ENCODE peak calls at places on chromosomes 12 and 14, in five cellular contexts. Q is neural crest cell, N is ovary, K is AG04449, J is astrocyte of the cerebellum. E is an unnamed sample.

GRCh38 chr12:3896851-3897351 is 23.7 kb upstream of the PARP11 start:
- DNase-seq in N (no peak), Q (no peak), K (no peak), J (no peak), E (no peak)

GRCh38 chr14:56195219-56195618 is 77.0 kb downstream of the PELI2 start:
- DNase-seq in J (no peak), Q (no peak), N (no peak), K (no peak), E (no peak)

GRCh38 chr12:1533602-1534304 is 60.6 kb downstream of the FBXL14 start:
- DNase-seq in N (no peak), J (peak; percentile 76), K (no peak), Q (no peak), E (no peak)

GRCh38 chr12:42356344-42356743 is 30.4 kb downstream of the PPHLN1 start:
- DNase-seq in N (no peak), J (no peak), Q (no peak), K (no peak), E (no peak)

GRCh38 chr12:116916714-116917114 is 6.0 kb downstream of the FBXW8 start:
- DNase-seq in K (peak; percentile 14), Q (no peak), N (no peak), J (peak; percentile 41), E (peak; percentile 29)

GRCh38 chr14:36167431-36167830 is 9.1 kb downstream of the PTCSC3 start:
- DNase-seq in Q (no peak), K (no peak), N (no peak), J (no peak), E (no peak)

GRCh38 chr12:21502872-21503271 is 1.3 kb downstream of the GOLT1B start:
- DNase-seq in Q (no peak), K (no peak), J (no peak), N (no peak), E (no peak)

GRCh38 chr12:68364893-68365725 is 32.9 kb upstream of the MDM1 start:
- DNase-seq in K (peak; percentile 98), N (peak; percentile 84), J (peak; percentile 75), Q (peak; percentile 43), E (peak; percentile 95)

DNA sequence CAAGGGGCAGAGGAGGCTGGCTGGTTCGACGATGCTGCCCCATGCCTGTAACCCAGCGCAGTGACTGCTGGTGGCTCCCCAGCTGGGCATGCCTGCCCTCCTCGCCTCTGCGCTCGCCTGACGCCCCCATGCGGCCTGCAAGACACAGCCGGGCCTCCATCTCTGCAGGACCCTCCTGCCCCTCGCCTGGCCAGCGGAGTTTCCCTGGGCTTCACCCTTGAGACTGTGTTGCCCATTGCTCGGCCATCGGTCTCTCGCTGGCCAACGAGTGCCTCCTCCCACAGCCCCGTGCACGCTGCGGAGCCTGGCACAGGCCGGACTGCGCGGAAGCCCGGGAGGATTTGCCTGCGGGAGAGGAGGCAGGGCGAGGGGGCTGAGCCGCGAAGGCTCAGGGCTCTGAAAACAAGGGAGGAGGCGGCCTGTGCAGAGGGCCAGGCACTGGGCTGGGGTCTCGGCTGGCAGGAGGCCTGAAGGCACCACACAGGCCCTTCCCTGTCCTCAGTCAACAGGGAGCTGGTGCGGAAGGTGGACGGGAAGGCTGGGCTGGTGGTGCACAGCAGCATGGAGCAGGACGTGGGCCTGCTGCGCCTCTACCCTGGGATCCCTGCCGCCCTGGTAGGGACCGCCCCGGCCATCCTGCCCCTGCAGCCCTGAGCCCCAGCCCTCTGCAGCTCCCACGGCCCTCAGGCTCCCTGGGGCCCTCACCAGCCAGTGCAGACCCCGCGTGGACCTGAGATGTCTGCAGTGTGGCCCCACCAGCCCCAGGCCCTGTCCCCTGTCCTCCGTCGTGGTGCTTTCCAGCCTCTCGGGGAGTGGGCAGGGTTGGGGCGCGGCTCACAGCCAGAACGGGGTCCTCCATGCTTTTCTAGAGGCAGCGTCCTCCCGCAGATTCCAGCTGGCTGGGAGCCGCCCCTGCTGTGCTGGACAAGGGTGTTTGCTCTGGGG is 17.8 kb downstream of the ASPG start:
- DNase-seq in K (no peak), J (no peak), N (peak; percentile 38), Q (no peak), E (no peak)
- TF ChIP-seq CTCF in K (no peak), J (no peak), N (no peak), Q (no peak), E (no peak)

GRCh38 chr14:96051642-96052540 is 12.7 kb downstream of the C14orf132 start:
- DNase-seq in J (no peak), K (no peak), N (no peak), Q (no peak), E (no peak)
- TF ChIP-seq CTCF in J (peak; percentile 19), K (no peak), N (no peak), Q (peak; percentile 29), E (no peak)

GRCh38 chr14:106491851-106492250 is 965.5 kb downstream of the TMEM121 start:
- DNase-seq in J (no peak), Q (no peak), N (no peak), K (no peak), E (no peak)
- TF ChIP-seq CTCF in J (no peak), Q (no peak), N (no peak), K (no peak), E (no peak)

GRCh38 chr14:49679271-49679670 is 8.7 kb downstream of the POLE2 start:
- DNase-seq in Q (no peak), K (no peak), N (no peak), J (no peak), E (no peak)

GRCh38 chr14:49673586-49673985 is 14.4 kb downstream of the POLE2 start:
- DNase-seq in Q (no peak), K (no peak), J (no peak), N (no peak), E (no peak)

GRCh38 chr14:49677643-49678042 is 10.4 kb downstream of the POLE2 start:
- DNase-seq in K (no peak), J (no peak), N (no peak), Q (no peak), E (no peak)
- TF ChIP-seq CTCF in K (no peak), J (peak; percentile 30), N (no peak), Q (peak; percentile 36), E (no peak)

GRCh38 chr12:49251357-49251756 is 13.5 kb upstream of the TUBA1C start:
- DNase-seq in Q (no peak), J (no peak), K (no peak), N (no peak), E (no peak)

GRCh38 chr12:49256274-49256637 is 8.6 kb upstream of the TUBA1C start:
- DNase-seq in K (no peak), Q (no peak), J (no peak), N (no peak), E (no peak)

DNA sequence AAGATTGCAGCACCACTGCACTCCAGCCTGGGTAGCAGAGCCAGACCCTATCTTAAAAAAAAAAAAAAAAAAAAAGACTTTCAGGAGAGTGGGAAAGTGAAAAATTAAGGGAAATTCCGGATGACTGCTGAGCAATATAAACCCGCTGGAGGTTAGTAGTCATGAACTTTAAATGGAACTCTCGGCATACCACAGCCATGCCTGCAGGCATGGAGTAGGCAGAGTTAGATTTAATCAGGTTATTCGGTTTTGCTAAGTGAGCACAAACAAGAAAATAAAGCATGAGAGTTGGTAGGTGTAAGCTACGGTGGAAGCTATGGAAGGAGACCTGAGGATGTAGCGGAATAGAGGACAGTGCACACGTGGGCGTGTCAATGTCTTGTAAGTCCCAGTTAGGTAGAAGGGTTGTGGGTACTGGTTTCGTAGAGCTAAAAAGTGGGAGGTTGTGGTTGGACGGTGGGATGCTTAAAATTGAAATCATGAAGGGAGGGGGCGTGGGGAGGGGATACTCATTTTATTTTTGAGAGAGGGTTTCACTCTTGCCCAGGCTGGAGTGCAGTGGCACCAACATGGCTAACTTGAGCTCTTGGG is 11.8 kb upstream of the TUBA1C start:
- DNase-seq in Q (no peak), J (no peak), N (no peak), K (no peak), E (no peak)
- TF ChIP-seq CTCF in Q (no peak), J (no peak), N (no peak), K (no peak), E (no peak)

GRCh38 chr12:11765817-11766794 is 116.6 kb downstream of the ETV6 start:
- DNase-seq in Q (no peak), N (no peak), K (no peak), J (peak; percentile 63), E (no peak)

GRCh38 chr12:11767029-11767724 is 117.7 kb downstream of the ETV6 start:
- DNase-seq in N (no peak), J (no peak), K (no peak), Q (no peak), E (no peak)

GRCh38 chr12:11763760-11764520 is 114.5 kb downstream of the ETV6 start:
- DNase-seq in J (peak; percentile 72), Q (no peak), K (peak; percentile 70), N (no peak), E (no peak)

GRCh38 chr12:11762723-11763326 is 113.4 kb downstream of the ETV6 start:
- DNase-seq in Q (no peak), N (no peak), K (no peak), J (no peak), E (no peak)

GRCh38 chr12:11765421-11765816 is 115.9 kb downstream of the ETV6 start:
- DNase-seq in N (no peak), K (no peak), Q (no peak), J (no peak), E (no peak)
- TF ChIP-seq CTCF in N (no peak), K (no peak), Q (no peak), J (no peak), E (no peak)

DNA sequence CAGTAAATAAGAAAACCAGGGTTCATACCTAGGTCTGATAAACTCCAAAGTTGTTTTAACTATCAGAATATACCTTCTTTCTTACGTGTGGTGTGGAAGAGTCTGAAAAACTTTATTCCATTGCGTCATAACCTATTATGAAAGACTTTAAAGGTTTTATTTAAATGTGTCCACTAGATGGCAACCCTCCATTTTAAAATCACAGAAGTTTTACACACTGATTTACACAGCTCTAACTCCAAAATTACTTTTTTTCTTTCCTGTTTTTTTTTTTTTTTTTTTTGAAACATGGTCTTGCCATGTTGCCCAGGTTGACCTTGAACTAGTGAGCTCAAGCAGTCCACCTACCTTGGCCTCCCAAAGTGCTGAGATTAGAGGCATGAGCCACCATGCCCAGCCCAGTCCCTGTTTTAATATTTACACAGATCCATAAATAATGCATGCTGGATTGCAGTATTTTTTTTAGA is 17.3 kb upstream of the TMPRSS12 start:
- DNase-seq in J (peak; percentile 76), K (peak; percentile 26), N (no peak), Q (no peak), E (peak; percentile 59)
- TF ChIP-seq CTCF in J (no peak), K (no peak), N (peak; percentile 43), Q (peak; percentile 76), E (peak; percentile 15)